ENCODE peak calls at places on chromosomes 7 and 10, in nine cellular contexts. L is right atrium auricular region, G is H7, X is left colon, R is cardiac fibroblast, S is globus pallidus, T is ACHN, H is thoracic aorta, N is fibroblast of mammary gland. E is an unnamed sample.

GRCh38 chr7:12594122-12594897 is 23.8 kb downstream of the SCIN start:
- DNase-seq in T (no peak), X (no peak), H (no peak), N (peak; percentile 25), G (no peak), S (no peak), R (no peak), L (no peak), E (peak; percentile 48)

GRCh38 chr7:93171606-93172226 is 23.5 kb upstream of the SAMD9L start:
- DNase-seq in G (no peak), R (no peak), S (no peak), X (no peak), N (peak; percentile 39), L (no peak), T (no peak), H (no peak), E (peak; percentile 40)

GRCh38 chr7:50953820-50954219 is 171.1 kb upstream of the GRB10 start:
- DNase-seq in N (peak; percentile 68), H (no peak), X (no peak), R (peak; percentile 46), T (no peak), L (no peak), G (no peak), S (no peak), E (peak; percentile 69)

GRCh38 chr7:34187908-34188307 is 282.6 kb downstream of the BMPER start:
- DNase-seq in H (no peak), N (peak; percentile 11), R (no peak), L (no peak), X (no peak), T (no peak), S (no peak), G (no peak), E (peak; percentile 51)

GRCh38 chr10:119728172-119728800 is 2.4 kb downstream of the INPP5F start:
- DNase-seq in R (no peak), G (no peak), X (no peak), L (no peak), T (no peak), H (no peak), N (no peak), S (no peak), E (no peak)

GRCh38 chr10:58721781-58722180 is 209.1 kb downstream of the BICC1 start:
- DNase-seq in S (no peak), T (no peak), R (peak; percentile 47), N (peak; percentile 49), X (no peak), L (no peak), H (no peak), G (no peak), E (no peak)

GRCh38 chr7:130982160-130982638 is 248.2 kb upstream of the KLF14 start:
- DNase-seq in X (no peak), H (no peak), N (peak; percentile 66), R (peak; percentile 55), T (peak; percentile 69), S (no peak), L (no peak), G (peak; percentile 55), E (peak; percentile 69)

GRCh38 chr7:88363869-88364268 is 57.2 kb upstream of the STEAP4 start:
- DNase-seq in N (no peak), G (no peak), R (no peak), H (no peak), S (no peak), T (no peak), X (no peak), L (no peak), E (no peak)

GRCh38 chr10:98338896-98339295 is 70.9 kb upstream of the LOXL4 start:
- DNase-seq in L (no peak), S (no peak), X (no peak), H (no peak), N (peak; percentile 51), T (no peak), G (no peak), R (no peak), E (no peak)

GRCh38 chr7:79714081-79714480 is 260.6 kb upstream of the MAGI2 start:
- DNase-seq in L (no peak), R (no peak), S (no peak), H (no peak), T (no peak), G (no peak), X (no peak), N (no peak), E (no peak)

GRCh38 chr10:43983856-43984271 is 335.2 kb upstream of the ZNF32 start:
- DNase-seq in H (no peak), G (no peak), S (no peak), R (no peak), L (no peak), T (no peak), N (no peak), X (no peak), E (no peak)

GRCh38 chr10:109837384-109837783 is 85.9 kb downstream of the XPNPEP1 start:
- DNase-seq in X (no peak), R (no peak), L (no peak), G (no peak), S (no peak), T (no peak), N (no peak), H (no peak), E (peak; percentile 24)

GRCh38 chr7:57404343-57404966 is 45.5 kb upstream of the ZNF716 start:
- DNase-seq in G (no peak), R (no peak), H (no peak), X (peak; percentile 9), T (no peak), S (peak; percentile 61), L (peak; percentile 44), N (peak; percentile 22), E (no peak)

GRCh38 chr10:66928000-66928770 is 2.3 kb downstream of the LRRTM3 start:
- DNase-seq in T (no peak), N (no peak), X (no peak), G (no peak), S (peak; percentile 72), L (no peak), R (peak; percentile 1), H (no peak), E (peak; percentile 38)

GRCh38 chr10:97974526-97975525 is 55.6 kb downstream of the CRTAC1 start:
- DNase-seq in S (peak; percentile 13), R (no peak), T (no peak), L (peak; percentile 34), H (no peak), N (no peak), G (peak; percentile 83), X (no peak), E (no peak)

GRCh38 chr10:93148476-93148875 is 74.8 kb downstream of the CYP26A1 start:
- DNase-seq in G (no peak), S (no peak), L (no peak), N (no peak), H (no peak), X (no peak), T (no peak), R (no peak), E (no peak)

GRCh38 chr10:91340613-91341362 is 69.4 kb upstream of the HECTD2 start:
- DNase-seq in N (peak; percentile 97), L (peak; percentile 70), X (no peak), T (no peak), R (peak; percentile 73), S (peak; percentile 2), G (no peak), H (no peak), E (peak; percentile 96)

GRCh38 chr7:125256446-125256845 is 326.8 kb upstream of the POT1 start:
- DNase-seq in S (no peak), R (no peak), X (no peak), L (no peak), H (no peak), N (no peak), T (peak; percentile 37), G (no peak), E (no peak)

GRCh38 chr7:96669812-96670211 is 39.8 kb downstream of the SEM1 start:
- DNase-seq in H (no peak), G (no peak), T (no peak), L (no peak), N (no peak), X (no peak), R (no peak), S (no peak), E (peak; percentile 6)

GRCh38 chr7:156559001-156559400 is 81.6 kb upstream of the RNF32 start:
- DNase-seq in T (peak; percentile 52), R (no peak), G (no peak), L (peak; percentile 23), H (no peak), S (no peak), X (no peak), N (no peak), E (no peak)

GRCh38 chr10:84140036-84140379 is 699 bp downstream of the GHITM start:
- DNase-seq in T (peak; percentile 51), S (peak; percentile 11), G (no peak), X (no peak), N (peak; percentile 26), H (no peak), R (peak; percentile 27), L (no peak), E (peak; percentile 52)

GRCh38 chr10:52769966-52770365 is 2.6 kb downstream of the MBL2 start:
- DNase-seq in G (no peak), R (no peak), H (no peak), L (no peak), S (no peak), T (no peak), N (no peak), X (no peak), E (no peak)

GRCh38 chr7:7972927-7973594 is 4.5 kb downstream of the GLCCI1 start:
- DNase-seq in R (no peak), L (no peak), G (no peak), T (peak; percentile 38), H (no peak), N (no peak), X (no peak), S (peak; percentile 18), E (no peak)

GRCh38 chr7:86720306-86720705 is 76.6 kb downstream of the GRM3 start:
- DNase-seq in X (no peak), T (no peak), N (no peak), R (no peak), L (no peak), G (no peak), S (no peak), H (no peak), E (no peak)

GRCh38 chr10:6053816-6054581 is 8.2 kb downstream of the IL2RA start:
- DNase-seq in X (peak; percentile 71), N (no peak), T (no peak), H (no peak), G (no peak), S (no peak), R (no peak), L (no peak), E (no peak)

GRCh38 chr7:97479740-97480290 is 252.1 kb upstream of the TAC1 start:
- DNase-seq in S (no peak), X (no peak), T (no peak), L (no peak), R (no peak), N (no peak), H (no peak), G (no peak), E (no peak)

GRCh38 chr10:6232225-6232807 is 29.6 kb downstream of the PFKFB3 start:
- DNase-seq in H (no peak), S (peak; percentile 14), X (no peak), R (no peak), N (no peak), T (no peak), G (peak; percentile 47), L (no peak), E (no peak)

GRCh38 chr7:123881300-123881699 is 36.3 kb downstream of the HYAL4 start:
- DNase-seq in S (no peak), L (no peak), H (no peak), T (no peak), G (no peak), R (no peak), X (no peak), N (no peak), E (no peak)

GRCh38 chr10:70658582-70659136 is 13.6 kb upstream of the ADAMTS14 start:
- DNase-seq in G (no peak), L (no peak), T (no peak), S (no peak), X (no peak), N (no peak), R (no peak), H (no peak), E (no peak)

GRCh38 chr10:22803201-22803895 is 89.0 kb upstream of the PIP4K2A start:
- DNase-seq in G (no peak), R (peak; percentile 52), L (no peak), T (no peak), N (peak; percentile 69), X (no peak), H (no peak), S (no peak), E (peak; percentile 74)